ENCODE peak calls at places on chromosomes 16 and 17, in seven cellular contexts. E is skeletal muscle cell, C is Daoy, Y is glutamatergic neuron, J is heart left ventricle, M is dorsolateral prefrontal cortex, O is mesendoderm. P is an unnamed sample.

GRCh38 chr17:14310584-14310983 is 9.7 kb downstream of the HS3ST3B1 start:
- DNase-seq in E (no peak), C (no peak), Y (no peak), J (peak; percentile 38), M (no peak), O (no peak), P (no peak)

GRCh38 chr16:83002351-83003334 is 375.9 kb downstream of the CDH13 start:
- DNase-seq in E (no peak), C (peak; percentile 34), Y (no peak), J (no peak), M (no peak), O (peak; percentile 7), P (no peak)

GRCh38 chr17:66406701-66407644 is 104.6 kb downstream of the PRKCA start:
- DNase-seq in E (no peak), C (no peak), Y (no peak), J (no peak), M (no peak), O (no peak), P (no peak)

GRCh38 chr17:36869856-36870617 is 67.2 kb upstream of the LHX1 start:
- DNase-seq in E (no peak), C (peak; percentile 54), Y (peak; percentile 54), J (no peak), M (no peak), O (peak; percentile 86), P (no peak)

GRCh38 chr16:1612320-1613111 is at the start of gene CRAMP1:
- DNase-seq in E (no peak), C (peak; percentile 22), Y (peak; percentile 33), J (no peak), M (no peak), O (peak; percentile 33), P (no peak)

GRCh38 chr17:57257213-57257873 is 1.0 kb downstream of the MSI2 start:
- DNase-seq in E (no peak), C (no peak), Y (no peak), J (no peak), M (no peak), O (no peak), P (no peak)

GRCh38 chr17:36808181-36808661 is 129.1 kb upstream of the LHX1 start:
- DNase-seq in E (no peak), C (peak; percentile 46), Y (peak; percentile 75), J (no peak), M (peak; percentile 6), O (peak; percentile 56), P (no peak)

GRCh38 chr17:69560987-69561441 is 146.5 kb downstream of the MAP2K6 start:
- DNase-seq in E (no peak), C (no peak), Y (no peak), J (no peak), M (no peak), O (no peak), P (no peak)

GRCh38 chr17:50792132-50792531 is 24.8 kb upstream of the ANKRD40CL start:
- DNase-seq in E (no peak), C (no peak), Y (no peak), J (no peak), M (no peak), O (no peak), P (no peak)

GRCh38 chr17:19388791-19389190 is 1.8 kb upstream of the MFAP4 start:
- DNase-seq in E (no peak), C (no peak), Y (no peak), J (no peak), M (no peak), O (no peak), P (no peak)

GRCh38 chr16:54628796-54629625 is 301.7 kb upstream of the IRX5 start:
- DNase-seq in E (no peak), C (no peak), Y (no peak), J (no peak), M (no peak), O (no peak), P (no peak)

GRCh38 chr16:52713740-52714139 is 166.8 kb upstream of the TOX3 start:
- DNase-seq in E (no peak), C (no peak), Y (no peak), J (no peak), M (no peak), O (no peak), P (no peak)

GRCh38 chr17:27396941-27397340 is 59.3 kb upstream of the KSR1 start:
- DNase-seq in E (no peak), C (no peak), Y (no peak), J (no peak), M (no peak), O (no peak), P (no peak)

GRCh38 chr16:17938546-17938945 is 398.0 kb downstream of the NPIPA8 start:
- DNase-seq in E (no peak), C (no peak), Y (no peak), J (no peak), M (no peak), O (no peak), P (no peak)

GRCh38 chr16:83807327-83807709 is 460 bp upstream of the HSBP1 start:
- DNase-seq in E (no peak), C (no peak), Y (no peak), J (peak; percentile 35), M (no peak), O (no peak), P (no peak)

GRCh38 chr17:61002316-61002736 is 324.7 kb downstream of the BCAS3 start:
- DNase-seq in E (peak; percentile 12), C (peak; percentile 3), Y (no peak), J (no peak), M (no peak), O (peak; percentile 41), P (no peak)

GRCh38 chr17:43068570-43069367 is 43.7 kb downstream of the RND2 start:
- DNase-seq in E (no peak), C (no peak), Y (no peak), J (no peak), M (no peak), O (peak; percentile 8), P (no peak)

GRCh38 chr17:59807892-59808509 is 84.7 kb downstream of the TUBD1 start:
- DNase-seq in E (no peak), C (no peak), Y (no peak), J (no peak), M (no peak), O (no peak), P (no peak)

GRCh38 chr16:85820604-85821372 is 21.3 kb downstream of the COX4I1 start:
- DNase-seq in E (no peak), C (no peak), Y (no peak), J (no peak), M (no peak), O (no peak), P (no peak)

GRCh38 chr17:2337811-2338657 is 733 bp downstream of the SGSM2 start:
- DNase-seq in E (no peak), C (peak; percentile 79), Y (peak; percentile 75), J (peak; percentile 70), M (peak; percentile 74), O (peak; percentile 62), P (peak; percentile 39)

GRCh38 chr16:81500833-81501521 is 56.4 kb downstream of the CMIP start:
- DNase-seq in E (peak; percentile 12), C (peak; percentile 86), Y (no peak), J (no peak), M (no peak), O (no peak), P (no peak)